ENCODE peak calls at places on chromosomes 3 and 15, in eight cellular contexts. N is GM12864; F is CD4-positive, alpha-beta T cell; K is endothelial cell; Y is kidney epithelial cell; D is Panc1; S is left lung; U is right lobe of liver. I is an unnamed sample.

GRCh38 chr3:179949428-179949827 is 87.3 kb downstream of the PEX5L start:
- DNase-seq in D (no peak), Y (no peak), N (no peak), S (no peak), F (no peak), K (no peak), U (no peak), I (no peak)

GRCh38 chr3:143182861-143183667 is 63.5 kb downstream of the CHST2 start:
- DNase-seq in D (no peak), F (no peak), S (no peak), Y (no peak), U (no peak), N (no peak), K (no peak), I (no peak)

GRCh38 chr3:40102182-40102581 is 207.3 kb upstream of the EIF1B start:
- DNase-seq in D (no peak), N (no peak), S (no peak), U (no peak), K (no peak), Y (no peak), F (no peak), I (no peak)

GRCh38 chr15:73328149-73328820 is 40.5 kb downstream of the HCN4 start:
- DNase-seq in S (no peak), D (no peak), U (peak), Y (no peak), N (no peak), K (no peak), F (no peak), I (no peak)

GRCh38 chr3:65867463-65868210 is 171.1 kb downstream of the MAGI1 start:
- DNase-seq in N (no peak), U (no peak), S (no peak), F (no peak), K (no peak), D (no peak), Y (no peak), I (no peak)

GRCh38 chr3:195859061-195859845 is 47.5 kb upstream of the MUC4 start:
- DNase-seq in U (no peak), F (peak), S (no peak), D (peak), N (peak), K (peak), Y (no peak), I (peak)

GRCh38 chr15:80984856-80985255 is 4.8 kb downstream of the MESD start:
- DNase-seq in K (no peak), U (no peak), D (no peak), F (no peak), Y (no peak), S (no peak), N (no peak), I (no peak)

GRCh38 chr3:184472723-184473419 is 88.7 kb upstream of the EPHB3 start:
- DNase-seq in S (peak), Y (no peak), N (no peak), F (peak), D (no peak), K (peak), U (no peak), I (no peak)

GRCh38 chr3:148020880-148021279 is 611.7 kb downstream of the ZIC1 start:
- DNase-seq in U (no peak), F (no peak), Y (no peak), N (no peak), K (no peak), S (no peak), D (no peak), I (no peak)

GRCh38 chr3:9349321-9350117 is 13.3 kb upstream of the THUMPD3 start:
- DNase-seq in K (no peak), Y (peak), S (no peak), D (peak), N (peak), U (no peak), F (no peak), I (no peak)

DNA sequence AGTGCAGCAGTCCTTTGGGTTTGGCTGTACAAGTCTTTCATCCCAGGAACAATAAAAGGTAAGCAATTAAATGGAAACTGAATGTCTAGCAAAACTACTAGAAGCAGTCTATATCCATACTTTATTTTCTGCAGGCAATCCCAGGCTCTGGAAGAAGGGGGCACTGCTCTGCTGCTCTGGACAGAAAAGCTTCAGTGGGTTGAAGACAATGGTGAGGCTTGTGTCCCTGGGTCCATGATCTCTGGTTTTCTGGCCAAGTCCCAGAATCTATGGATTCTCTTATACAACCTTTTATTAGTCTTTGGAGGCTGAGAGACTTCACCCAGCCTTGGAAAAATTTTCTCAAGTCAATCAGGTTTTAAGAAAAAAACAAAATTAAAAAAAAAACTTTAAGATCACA is 35.6 kb downstream of the SCAP start:
- DNase-seq in Y (no peak), K (no peak), D (no peak), N (no peak), U (no peak), F (no peak), S (no peak), I (no peak)
- TF ChIP-seq CTCF in Y (no peak), K (peak), D (no peak), N (no peak), U (no peak), F (no peak), S (no peak), I (no peak)

GRCh38 chr15:66825731-66826130 is 123.7 kb downstream of the SMAD6 start:
- DNase-seq in Y (no peak), S (no peak), U (no peak), N (no peak), F (no peak), K (no peak), D (no peak), I (no peak)
- TF ChIP-seq CTCF in Y (no peak), S (no peak), U (no peak), N (no peak), F (no peak), K (no peak), D (no peak), I (no peak)

GRCh38 chr3:128572644-128573105 is 77.9 kb downstream of the RPN1 start:
- DNase-seq in D (no peak), S (no peak), K (no peak), U (no peak), Y (no peak), N (no peak), F (no peak), I (no peak)
- TF ChIP-seq CTCF in D (no peak), S (no peak), K (no peak), U (peak), Y (peak), N (peak), F (no peak), I (no peak)

DNA sequence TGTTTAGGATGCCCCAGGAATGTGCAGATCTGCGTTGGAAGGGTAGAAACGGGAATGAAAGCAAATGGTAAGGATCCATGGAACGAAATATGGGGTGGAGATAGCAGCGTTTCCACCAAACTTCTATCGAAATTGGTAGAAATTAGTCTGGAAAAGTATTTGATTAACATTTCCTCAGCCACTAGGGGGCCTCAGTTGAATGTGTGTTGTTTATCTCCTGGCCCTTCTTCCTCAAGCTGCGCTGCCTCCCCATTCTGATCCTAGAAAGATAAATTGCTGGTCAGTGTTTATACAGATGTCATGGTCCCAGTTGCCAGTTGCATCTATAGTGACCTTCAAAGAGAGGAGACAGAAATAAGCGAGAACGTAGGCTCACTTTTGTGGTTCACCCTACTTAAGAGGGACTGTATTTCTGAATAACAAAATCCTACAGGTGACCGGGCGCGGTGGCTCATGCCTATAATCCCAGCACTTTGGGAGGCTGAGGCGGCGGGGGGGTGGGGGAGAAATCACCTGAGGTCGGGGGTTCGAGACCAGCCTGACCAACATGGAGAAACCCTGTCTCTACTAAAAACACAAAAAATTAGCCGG is 457.1 kb downstream of the SQOR start:
- DNase-seq in U (no peak), K (no peak), S (no peak), D (no peak), Y (no peak), N (no peak), F (no peak), I (no peak)
- TF ChIP-seq CTCF in U (peak), K (peak), S (no peak), D (peak), Y (peak), N (peak), F (no peak), I (no peak)

DNA sequence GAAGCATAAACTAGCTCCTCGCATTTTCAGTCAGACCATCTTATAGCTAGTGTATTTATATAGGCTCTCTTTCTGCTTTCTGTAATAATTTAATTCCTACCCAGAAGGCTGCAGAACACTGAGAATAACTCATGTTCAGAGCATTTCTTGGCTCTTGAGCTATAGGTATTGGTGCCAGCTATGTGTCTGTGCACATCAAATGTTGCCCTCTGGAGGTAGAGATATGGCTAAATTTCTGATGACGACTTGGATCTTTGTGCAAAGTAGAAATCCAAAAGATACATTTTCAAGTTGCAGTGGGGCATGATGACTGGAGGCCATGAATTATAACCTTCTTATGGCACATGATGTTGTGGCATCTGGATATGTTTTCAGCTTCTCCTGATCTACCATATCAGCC is 336.2 kb upstream of the TPM1 start:
- DNase-seq in K (no peak), S (no peak), F (no peak), U (no peak), D (no peak), N (no peak), Y (no peak), I (no peak)
- TF ChIP-seq CTCF in K (no peak), S (no peak), F (no peak), U (no peak), D (peak), N (no peak), Y (no peak), I (no peak)

DNA sequence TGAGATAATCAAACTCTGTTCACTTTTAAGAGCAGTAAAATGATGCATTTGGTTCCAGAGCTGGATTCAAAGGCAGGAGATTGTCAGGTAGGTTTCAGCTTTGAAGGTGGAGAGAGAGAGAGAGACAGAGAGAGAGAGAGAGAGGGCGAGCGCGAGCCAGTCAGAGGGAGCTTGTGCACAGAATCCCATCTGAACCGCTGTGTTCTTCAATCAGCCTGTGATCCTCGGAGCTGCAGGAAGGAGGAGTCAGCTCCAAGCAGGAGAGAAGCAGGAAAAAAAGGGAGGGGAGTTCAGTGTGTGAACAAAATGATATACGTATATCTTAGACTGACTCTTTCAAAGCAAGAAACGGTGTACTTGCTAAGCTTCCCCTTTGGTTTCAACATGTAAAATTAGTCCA is at the start of gene GPR149:
- DNase-seq in F (no peak), Y (no peak), S (no peak), K (no peak), U (no peak), D (no peak), N (no peak), I (no peak)
- TF ChIP-seq CTCF in F (no peak), Y (no peak), S (no peak), K (no peak), U (no peak), D (no peak), N (no peak), I (no peak)

GRCh38 chr3:123632161-123632655 is 47.4 kb upstream of the HACD2 start:
- DNase-seq in K (peak), N (no peak), U (no peak), Y (no peak), D (no peak), F (no peak), S (no peak), I (no peak)

GRCh38 chr3:123627673-123628670 is 43.1 kb upstream of the HACD2 start:
- DNase-seq in K (no peak), Y (no peak), D (no peak), U (peak), N (no peak), S (no peak), F (no peak), I (no peak)

GRCh38 chr3:123628996-123629746 is 44.3 kb upstream of the HACD2 start:
- DNase-seq in S (no peak), N (no peak), Y (no peak), D (no peak), F (no peak), K (no peak), U (no peak), I (no peak)

GRCh38 chr3:123626881-123627280 is 42.0 kb upstream of the HACD2 start:
- DNase-seq in Y (no peak), S (no peak), D (no peak), N (no peak), F (no peak), K (no peak), U (no peak), I (no peak)

GRCh38 chr3:123629747-123630047 is 44.8 kb upstream of the HACD2 start:
- DNase-seq in D (no peak), Y (no peak), U (no peak), K (no peak), S (no peak), F (no peak), N (no peak), I (no peak)
- TF ChIP-seq CTCF in D (no peak), Y (no peak), U (no peak), K (no peak), S (no peak), F (no peak), N (peak), I (no peak)

GRCh38 chr3:191216510-191216909 is 17.5 kb downstream of the OSTN start:
- DNase-seq in F (no peak), N (no peak), Y (no peak), D (no peak), S (no peak), U (no peak), K (no peak), I (no peak)
- TF ChIP-seq CTCF in F (no peak), N (no peak), Y (no peak), D (no peak), S (no peak), U (no peak), K (no peak), I (no peak)

DNA sequence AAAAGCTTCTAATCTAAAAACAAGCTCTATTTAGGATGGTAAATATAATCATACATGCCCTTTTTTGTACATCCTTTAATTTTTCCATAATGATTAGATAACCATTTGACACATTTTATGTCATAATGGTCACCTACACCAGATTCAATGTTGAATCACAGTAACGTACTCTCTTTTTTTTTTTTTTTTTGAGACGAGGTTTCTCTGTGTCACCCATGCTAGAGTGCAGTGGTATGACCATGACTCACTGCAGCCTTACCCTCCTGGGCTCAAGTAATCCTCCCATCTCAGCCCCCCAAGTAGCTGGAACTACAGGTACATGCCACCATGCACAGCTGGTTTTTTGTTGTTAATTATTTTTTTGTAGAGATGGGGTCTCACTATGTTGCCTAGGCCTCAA is 49.2 kb downstream of the PROS1 start:
- DNase-seq in S (no peak), U (no peak), Y (no peak), D (no peak), F (no peak), N (no peak), K (no peak), I (no peak)
- TF ChIP-seq CTCF in S (no peak), U (no peak), Y (no peak), D (no peak), F (no peak), N (no peak), K (no peak), I (no peak)

I was measured in activated B cell treated with CpG ODN at 0.5 μM for 24 hours.